ENCODE peak calls at places on chromosomes 11 and 22, in nine cellular contexts. One of them, this sample, is unnamed.

GRCh38 chr11:114719562-114719961 is 41.2 kb downstream of the NXPE2 start:
- DNase-seq in heart left ventricle: no peak
- DNase-seq in H7: no peak
- DNase-seq in GM12865: no peak
- DNase-seq in CD4-positive, CD25-positive, alpha-beta regulatory T cell: no peak
- DNase-seq in H1: no peak
- DNase-seq in esophagus squamous epithelium: no peak
- DNase-seq in fibroblast of the aortic adventitia: no peak
- DNase-seq in transverse colon: no peak
- DNase-seq in this sample: no peak

GRCh38 chr22:22316589-22316988 is 72.0 kb downstream of the VPREB1 start:
- DNase-seq in heart left ventricle: no peak
- DNase-seq in H7: peak; percentile 62
- DNase-seq in GM12865: no peak
- DNase-seq in CD4-positive, CD25-positive, alpha-beta regulatory T cell: no peak
- DNase-seq in H1: no peak
- DNase-seq in esophagus squamous epithelium: no peak
- DNase-seq in fibroblast of the aortic adventitia: no peak
- DNase-seq in transverse colon: no peak
- DNase-seq in this sample: no peak

GRCh38 chr11:66720223-66720898 is 8.7 kb downstream of the SPTBN2 start:
- DNase-seq in heart left ventricle: no peak
- DNase-seq in H7: peak; percentile 93
- DNase-seq in GM12865: peak; percentile 17
- DNase-seq in CD4-positive, CD25-positive, alpha-beta regulatory T cell: no peak
- DNase-seq in H1: peak; percentile 81
- DNase-seq in esophagus squamous epithelium: no peak
- DNase-seq in fibroblast of the aortic adventitia: no peak
- DNase-seq in transverse colon: peak; percentile 51
- DNase-seq in this sample: peak; percentile 92

GRCh38 chr11:66265531-66266377 is 2.7 kb upstream of the RAB1B start:
- DNase-seq in heart left ventricle: no peak
- DNase-seq in H7: no peak
- DNase-seq in GM12865: no peak
- DNase-seq in CD4-positive, CD25-positive, alpha-beta regulatory T cell: no peak
- DNase-seq in H1: no peak
- DNase-seq in esophagus squamous epithelium: no peak
- DNase-seq in fibroblast of the aortic adventitia: no peak
- DNase-seq in transverse colon: no peak
- DNase-seq in this sample: no peak

GRCh38 chr22:16933274-16933923 is 74.6 kb downstream of the GAB4 start:
- DNase-seq in heart left ventricle: no peak
- DNase-seq in H7: no peak
- DNase-seq in GM12865: no peak
- DNase-seq in CD4-positive, CD25-positive, alpha-beta regulatory T cell: no peak
- DNase-seq in H1: no peak
- DNase-seq in esophagus squamous epithelium: no peak
- DNase-seq in fibroblast of the aortic adventitia: no peak
- DNase-seq in transverse colon: no peak
- DNase-seq in this sample: no peak

GRCh38 chr22:37971475-37972434 is 12.6 kb downstream of the SOX10 start:
- DNase-seq in heart left ventricle: no peak
- DNase-seq in H7: peak; percentile 87
- DNase-seq in GM12865: no peak
- DNase-seq in CD4-positive, CD25-positive, alpha-beta regulatory T cell: no peak
- DNase-seq in H1: peak; percentile 71
- DNase-seq in esophagus squamous epithelium: no peak
- DNase-seq in fibroblast of the aortic adventitia: no peak
- DNase-seq in transverse colon: no peak
- DNase-seq in this sample: no peak

GRCh38 chr11:126485021-126485781 is 129.7 kb downstream of the ST3GAL4 start:
- DNase-seq in heart left ventricle: no peak
- DNase-seq in H7: no peak
- DNase-seq in GM12865: peak; percentile 33
- DNase-seq in CD4-positive, CD25-positive, alpha-beta regulatory T cell: no peak
- DNase-seq in H1: no peak
- DNase-seq in esophagus squamous epithelium: no peak
- DNase-seq in fibroblast of the aortic adventitia: peak; percentile 25
- DNase-seq in transverse colon: no peak
- DNase-seq in this sample: no peak

GRCh38 chr11:114625294-114625693 is 29.7 kb upstream of the NXPE4 start:
- DNase-seq in heart left ventricle: no peak
- DNase-seq in H7: no peak
- DNase-seq in GM12865: peak; percentile 63
- DNase-seq in CD4-positive, CD25-positive, alpha-beta regulatory T cell: no peak
- DNase-seq in H1: no peak
- DNase-seq in esophagus squamous epithelium: no peak
- DNase-seq in fibroblast of the aortic adventitia: no peak
- DNase-seq in transverse colon: no peak
- DNase-seq in this sample: no peak

GRCh38 chr11:82930734-82931133 is 29.2 kb downstream of the DDIAS start:
- DNase-seq in heart left ventricle: no peak
- DNase-seq in H7: no peak
- DNase-seq in GM12865: no peak
- DNase-seq in CD4-positive, CD25-positive, alpha-beta regulatory T cell: no peak
- DNase-seq in H1: no peak
- DNase-seq in esophagus squamous epithelium: no peak
- DNase-seq in fibroblast of the aortic adventitia: no peak
- DNase-seq in transverse colon: no peak
- DNase-seq in this sample: no peak

GRCh38 chr22:22666307-22667091 is 22.1 kb downstream of the GGTLC2 start:
- DNase-seq in heart left ventricle: no peak
- DNase-seq in H7: peak; percentile 67
- DNase-seq in GM12865: peak; percentile 41
- DNase-seq in CD4-positive, CD25-positive, alpha-beta regulatory T cell: no peak
- DNase-seq in H1: peak; percentile 60
- DNase-seq in esophagus squamous epithelium: no peak
- DNase-seq in fibroblast of the aortic adventitia: peak; percentile 37
- DNase-seq in transverse colon: peak; percentile 60
- DNase-seq in this sample: peak; percentile 54

GRCh38 chr11:444397-445144 is 2.8 kb upstream of the ANO9 start:
- DNase-seq in heart left ventricle: no peak
- DNase-seq in H7: no peak
- DNase-seq in GM12865: no peak
- DNase-seq in CD4-positive, CD25-positive, alpha-beta regulatory T cell: no peak
- DNase-seq in H1: no peak
- DNase-seq in esophagus squamous epithelium: no peak
- DNase-seq in fibroblast of the aortic adventitia: peak; percentile 58
- DNase-seq in transverse colon: peak; percentile 84
- DNase-seq in this sample: peak; percentile 32

DNA sequence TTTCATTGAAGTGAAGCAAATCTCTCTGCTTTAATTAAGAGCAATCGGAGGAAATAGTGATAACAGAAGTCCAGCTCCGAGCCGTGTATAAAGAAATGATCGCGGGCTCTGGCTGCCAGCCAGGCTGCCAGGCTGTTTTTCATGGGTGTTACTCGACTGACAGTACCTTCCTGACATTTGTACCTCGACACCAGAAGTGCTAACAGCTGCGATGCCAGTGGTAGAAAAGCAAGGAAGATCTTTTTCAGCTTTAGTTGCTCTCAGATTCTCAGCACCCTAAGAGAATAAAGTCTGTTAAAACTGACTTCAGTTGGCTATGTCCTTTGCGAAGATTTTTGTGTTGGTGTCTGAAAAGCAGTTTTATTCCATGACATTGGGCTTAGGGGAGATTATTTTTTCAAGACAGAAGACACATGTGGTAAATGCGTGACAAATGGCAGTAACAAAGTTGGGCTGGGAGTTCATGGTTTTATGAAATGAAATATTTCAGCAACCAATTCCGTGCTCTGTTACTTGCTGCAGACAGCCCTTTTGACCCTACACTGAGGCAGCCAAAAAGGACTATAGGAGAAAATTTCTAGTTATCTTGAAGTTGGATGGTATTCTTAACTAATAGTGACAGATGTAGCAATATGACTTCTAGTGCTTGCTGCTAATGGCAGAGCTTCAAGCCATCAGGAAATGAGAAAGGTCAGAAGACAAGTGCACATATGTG is 296.2 kb downstream of the CNTN5 start:
- DNase-seq in heart left ventricle: peak; percentile 29
- DNase-seq in H7: no peak
- DNase-seq in GM12865: no peak
- DNase-seq in CD4-positive, CD25-positive, alpha-beta regulatory T cell: no peak
- DNase-seq in H1: no peak
- DNase-seq in esophagus squamous epithelium: no peak
- DNase-seq in fibroblast of the aortic adventitia: peak; percentile 47
- DNase-seq in transverse colon: no peak
- DNase-seq in this sample: peak; percentile 2
- H3K4me3 ChIP-seq in heart left ventricle: no peak overlapping the region
- H3K4me3 ChIP-seq in H7: no peak overlapping the region
- H3K4me3 ChIP-seq in GM12865: no peak overlapping the region
- H3K4me3 ChIP-seq in CD4-positive, CD25-positive, alpha-beta regulatory T cell: no peak overlapping the region
- H3K4me3 ChIP-seq in H1: no peak overlapping the region
- H3K4me3 ChIP-seq in esophagus squamous epithelium: no peak overlapping the region
- H3K4me3 ChIP-seq in fibroblast of the aortic adventitia: no peak overlapping the region
- H3K4me3 ChIP-seq in transverse colon: no peak overlapping the region
- H3K4me3 ChIP-seq in this sample: no peak overlapping the region

GRCh38 chr11:69617220-69617619 is 23.7 kb upstream of the CCND1 start:
- DNase-seq in heart left ventricle: no peak
- DNase-seq in H7: no peak
- DNase-seq in GM12865: no peak
- DNase-seq in CD4-positive, CD25-positive, alpha-beta regulatory T cell: no peak
- DNase-seq in H1: no peak
- DNase-seq in esophagus squamous epithelium: no peak
- DNase-seq in fibroblast of the aortic adventitia: no peak
- DNase-seq in transverse colon: no peak
- DNase-seq in this sample: no peak

GRCh38 chr11:69611548-69612526 is 29.1 kb upstream of the CCND1 start:
- DNase-seq in heart left ventricle: no peak
- DNase-seq in H7: no peak
- DNase-seq in GM12865: no peak
- DNase-seq in CD4-positive, CD25-positive, alpha-beta regulatory T cell: no peak
- DNase-seq in H1: no peak
- DNase-seq in esophagus squamous epithelium: no peak
- DNase-seq in fibroblast of the aortic adventitia: peak; percentile 24
- DNase-seq in transverse colon: no peak
- DNase-seq in this sample: no peak

GRCh38 chr11:69613594-69613993 is 27.4 kb upstream of the CCND1 start:
- DNase-seq in heart left ventricle: no peak
- DNase-seq in H7: no peak
- DNase-seq in GM12865: no peak
- DNase-seq in CD4-positive, CD25-positive, alpha-beta regulatory T cell: no peak
- DNase-seq in H1: no peak
- DNase-seq in esophagus squamous epithelium: no peak
- DNase-seq in fibroblast of the aortic adventitia: no peak
- DNase-seq in transverse colon: no peak
- DNase-seq in this sample: no peak

GRCh38 chr11:69615545-69616278 is 25.2 kb upstream of the CCND1 start:
- DNase-seq in heart left ventricle: no peak
- DNase-seq in H7: peak; percentile 72
- DNase-seq in GM12865: no peak
- DNase-seq in CD4-positive, CD25-positive, alpha-beta regulatory T cell: no peak
- DNase-seq in H1: no peak
- DNase-seq in esophagus squamous epithelium: no peak
- DNase-seq in fibroblast of the aortic adventitia: no peak
- DNase-seq in transverse colon: no peak
- DNase-seq in this sample: no peak

DNA sequence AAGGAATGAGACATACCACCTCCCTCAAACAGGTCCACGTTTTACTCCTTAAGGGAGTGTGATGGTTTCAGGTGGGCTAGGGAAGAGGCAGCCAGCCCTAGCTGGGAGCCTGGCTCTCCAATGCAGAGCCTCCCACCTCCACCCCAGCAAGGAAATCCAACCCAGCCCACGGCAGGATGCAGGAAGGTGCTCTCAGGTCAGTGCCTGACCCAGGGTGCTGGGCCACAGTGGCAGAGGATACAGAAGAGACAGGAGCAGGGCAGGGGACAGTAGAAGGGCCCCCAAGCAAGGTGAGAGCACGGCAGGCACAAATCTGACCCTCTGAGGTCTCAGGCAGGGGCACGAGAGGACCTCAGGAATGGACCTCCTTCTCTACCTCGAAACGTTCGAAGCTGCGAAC is 26.9 kb upstream of the CCND1 start:
- DNase-seq in heart left ventricle: no peak
- DNase-seq in H7: no peak
- DNase-seq in GM12865: no peak
- DNase-seq in CD4-positive, CD25-positive, alpha-beta regulatory T cell: no peak
- DNase-seq in H1: no peak
- DNase-seq in esophagus squamous epithelium: no peak
- DNase-seq in fibroblast of the aortic adventitia: no peak
- DNase-seq in transverse colon: no peak
- DNase-seq in this sample: no peak
- H3K4me3 ChIP-seq in heart left ventricle: no peak overlapping the region
- H3K4me3 ChIP-seq in H7: no peak overlapping the region
- H3K4me3 ChIP-seq in GM12865: no peak overlapping the region
- H3K4me3 ChIP-seq in CD4-positive, CD25-positive, alpha-beta regulatory T cell: no peak overlapping the region
- H3K4me3 ChIP-seq in H1: no peak overlapping the region
- H3K4me3 ChIP-seq in esophagus squamous epithelium: no peak overlapping the region
- H3K4me3 ChIP-seq in fibroblast of the aortic adventitia: no peak overlapping the region
- H3K4me3 ChIP-seq in transverse colon: no peak overlapping the region
- H3K4me3 ChIP-seq in this sample: no peak overlapping the region

GRCh38 chr22:27800250-27801131 is 1.1 kb downstream of the MN1 start:
- DNase-seq in heart left ventricle: no peak
- DNase-seq in H7: peak; percentile 87
- DNase-seq in GM12865: no peak
- DNase-seq in CD4-positive, CD25-positive, alpha-beta regulatory T cell: no peak
- DNase-seq in H1: no peak
- DNase-seq in esophagus squamous epithelium: no peak
- DNase-seq in fibroblast of the aortic adventitia: peak; percentile 27
- DNase-seq in transverse colon: no peak
- DNase-seq in this sample: no peak
- H3K4me3 ChIP-seq in heart left ventricle: peak overlapping the region; percentile 83
- H3K4me3 ChIP-seq in H7: peak overlapping the region; percentile 76
- H3K4me3 ChIP-seq in GM12865: no peak overlapping the region
- H3K4me3 ChIP-seq in CD4-positive, CD25-positive, alpha-beta regulatory T cell: no peak overlapping the region
- H3K4me3 ChIP-seq in H1: peak overlapping the region; percentile 38
- H3K4me3 ChIP-seq in esophagus squamous epithelium: peak overlapping the region; percentile 86
- H3K4me3 ChIP-seq in fibroblast of the aortic adventitia: peak overlapping the region; percentile 83
- H3K4me3 ChIP-seq in transverse colon: peak overlapping the region; percentile 69
- H3K4me3 ChIP-seq in this sample: peak overlapping the region; percentile 74

GRCh38 chr11:65090628-65091027 is 5.4 kb upstream of the VPS51 start:
- DNase-seq in heart left ventricle: no peak
- DNase-seq in H7: no peak
- DNase-seq in GM12865: no peak
- DNase-seq in CD4-positive, CD25-positive, alpha-beta regulatory T cell: no peak
- DNase-seq in H1: no peak
- DNase-seq in esophagus squamous epithelium: no peak
- DNase-seq in fibroblast of the aortic adventitia: no peak
- DNase-seq in transverse colon: no peak
- DNase-seq in this sample: no peak
- H3K4me3 ChIP-seq in heart left ventricle: no peak overlapping the region
- H3K4me3 ChIP-seq in H7: no peak overlapping the region
- H3K4me3 ChIP-seq in GM12865: no peak overlapping the region
- H3K4me3 ChIP-seq in CD4-positive, CD25-positive, alpha-beta regulatory T cell: no peak overlapping the region
- H3K4me3 ChIP-seq in H1: no peak overlapping the region
- H3K4me3 ChIP-seq in esophagus squamous epithelium: no peak overlapping the region
- H3K4me3 ChIP-seq in fibroblast of the aortic adventitia: no peak overlapping the region
- H3K4me3 ChIP-seq in transverse colon: no peak overlapping the region
- H3K4me3 ChIP-seq in this sample: no peak overlapping the region

DNA sequence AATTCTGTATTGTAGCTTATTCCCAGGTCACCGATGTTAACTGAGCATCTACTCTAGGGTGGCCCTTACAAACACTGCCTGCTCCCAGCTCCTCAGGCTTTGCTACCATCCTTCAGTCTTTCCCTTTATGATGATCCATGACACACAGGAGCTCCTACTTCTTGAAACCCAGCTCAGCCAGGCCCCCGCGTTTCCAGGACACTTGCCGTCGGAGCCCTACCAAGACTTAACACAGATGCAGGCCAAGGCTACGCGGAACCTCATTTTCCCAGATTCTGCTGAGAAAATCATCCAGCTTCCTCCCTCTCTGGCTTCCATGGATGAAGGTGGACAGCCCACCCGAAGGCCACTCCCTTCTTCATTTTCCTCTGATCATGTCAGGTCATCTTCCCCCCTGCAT is 18.6 kb downstream of the IGSF9B start:
- DNase-seq in heart left ventricle: no peak
- DNase-seq in H7: no peak
- DNase-seq in GM12865: no peak
- DNase-seq in CD4-positive, CD25-positive, alpha-beta regulatory T cell: no peak
- DNase-seq in H1: no peak
- DNase-seq in esophagus squamous epithelium: no peak
- DNase-seq in fibroblast of the aortic adventitia: no peak
- DNase-seq in transverse colon: no peak
- DNase-seq in this sample: no peak
- H3K4me3 ChIP-seq in heart left ventricle: no peak overlapping the region
- H3K4me3 ChIP-seq in H7: no peak overlapping the region
- H3K4me3 ChIP-seq in GM12865: no peak overlapping the region
- H3K4me3 ChIP-seq in CD4-positive, CD25-positive, alpha-beta regulatory T cell: no peak overlapping the region
- H3K4me3 ChIP-seq in H1: no peak overlapping the region
- H3K4me3 ChIP-seq in esophagus squamous epithelium: no peak overlapping the region
- H3K4me3 ChIP-seq in fibroblast of the aortic adventitia: no peak overlapping the region
- H3K4me3 ChIP-seq in transverse colon: no peak overlapping the region
- H3K4me3 ChIP-seq in this sample: no peak overlapping the region

This sample was measured in body of pancreas.